ENCODE peak calls at places on chromosome 16, in four cellular contexts. H is cardiac muscle cell, E is GM20000, P is K562. S is an unnamed sample.

GRCh38 chr16:539901-540530 is 12.5 kb downstream of the CAPN15 start:
- DNase-seq in H (no peak), E (no peak), P (no peak), S (no peak)

GRCh38 chr16:21104124-21104860 is 46.4 kb downstream of the DNAH3 start:
- DNase-seq in H (no peak), E (no peak), P (no peak), S (peak)

GRCh38 chr16:74304164-74304834 is 7.7 kb downstream of the PSMD7 start:
- DNase-seq in H (no peak), E (peak), P (no peak), S (no peak)

GRCh38 chr16:85483424-85483823 is 129.7 kb upstream of the GSE1 start:
- DNase-seq in H (no peak), E (no peak), P (no peak), S (no peak)

GRCh38 chr16:82955836-82956348 is 329.1 kb downstream of the CDH13 start:
- DNase-seq in H (no peak), E (no peak), P (no peak), S (no peak)

GRCh38 chr16:58628845-58629680 is 563 bp downstream of the CNOT1 start:
- DNase-seq in H (peak), E (no peak), P (peak), S (peak)

GRCh38 chr16:997440-998051 is 16.0 kb downstream of the SOX8 start:
- DNase-seq in H (peak), E (no peak), P (no peak), S (peak)

GRCh38 chr16:58511933-58512815 is 3.1 kb upstream of the SETD6 start:
- DNase-seq in H (peak), E (peak), P (peak), S (peak)

GRCh38 chr16:75053791-75054555 is 55.1 kb downstream of the ZNRF1 start:
- DNase-seq in H (no peak), E (no peak), P (no peak), S (no peak)

GRCh38 chr16:21121150-21121549 is 29.5 kb downstream of the DNAH3 start:
- DNase-seq in H (no peak), E (no peak), P (no peak), S (no peak)

GRCh38 chr16:28316056-28316455 is 23.7 kb downstream of the SBK1 start:
- DNase-seq in H (no peak), E (no peak), P (no peak), S (no peak)

GRCh38 chr16:53257001-53257400 is 177.3 kb upstream of the RBL2 start:
- DNase-seq in H (no peak), E (no peak), P (no peak), S (no peak)

GRCh38 chr16:86865866-86866675 is 287.7 kb downstream of the FOXL1 start:
- DNase-seq in H (peak), E (no peak), P (no peak), S (no peak)

GRCh38 chr16:80369559-80369958 is 171.2 kb upstream of the DYNLRB2 start:
- DNase-seq in H (peak), E (no peak), P (no peak), S (peak)

GRCh38 chr16:85733839-85734170 is 17.1 kb downstream of the C16orf74 start:
- DNase-seq in H (peak), E (no peak), P (peak), S (peak)

GRCh38 chr16:20851601-20852000 is 45.3 kb downstream of the REXO5 start:
- DNase-seq in H (peak), E (no peak), P (no peak), S (no peak)

GRCh38 chr16:75658175-75658574 is 10.6 kb downstream of the TERF2IP start:
- DNase-seq in H (no peak), E (no peak), P (no peak), S (no peak)

GRCh38 chr16:65406076-65406475 is 284.2 kb upstream of the CDH11 start:
- DNase-seq in H (no peak), E (no peak), P (no peak), S (no peak)

GRCh38 chr16:88790312-88791150 is 5.5 kb upstream of the PIEZO1 start:
- DNase-seq in H (no peak), E (peak), P (peak), S (no peak)

GRCh38 chr16:30470170-30470512 is 2.4 kb upstream of the ITGAL start:
- DNase-seq in H (no peak), E (no peak), P (no peak), S (no peak)

GRCh38 chr16:84806256-84806889 is 13.4 kb upstream of the CRISPLD2 start:
- DNase-seq in H (no peak), E (peak), P (peak), S (no peak)

GRCh38 chr16:57536306-57537193 is at the start of gene CCDC102A:
- DNase-seq in H (peak), E (peak), P (peak), S (no peak)

GRCh38 chr16:50067290-50067853 is 1.6 kb downstream of the HEATR3 start:
- DNase-seq in H (peak), E (peak), P (no peak), S (peak)

GRCh38 chr16:75938818-75939217 is 212.5 kb upstream of the CPHXL start:
- DNase-seq in H (no peak), E (no peak), P (no peak), S (no peak)

GRCh38 chr16:54454616-54455015 is 168.0 kb upstream of the IRX3 start:
- DNase-seq in H (no peak), E (no peak), P (no peak), S (no peak)

DNA sequence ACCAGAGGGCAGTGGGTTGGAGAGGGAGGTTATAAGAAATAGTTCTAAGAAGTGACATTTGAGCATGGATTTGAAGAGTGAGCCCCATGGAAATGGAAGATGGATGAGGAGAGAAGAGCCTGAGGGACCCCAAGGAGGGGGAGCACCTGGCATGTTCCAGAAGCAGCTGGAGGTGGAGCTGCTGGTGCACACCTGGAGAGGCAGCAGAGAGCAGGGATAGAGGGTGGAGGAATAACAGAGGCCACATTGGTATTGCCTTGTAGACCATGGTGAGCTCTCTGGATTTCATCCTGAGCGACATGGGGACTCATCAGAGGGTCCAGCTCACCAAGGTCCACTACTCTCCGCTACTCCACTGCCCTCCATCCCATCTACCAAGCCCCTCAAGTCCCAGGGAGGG is 22.3 kb upstream of the KDM8 start:
- DNase-seq in H (no peak), E (no peak), P (no peak), S (no peak)
- TF ChIP-seq CTCF in H (no peak), E (no peak), P (peak), S (no peak)

DNA sequence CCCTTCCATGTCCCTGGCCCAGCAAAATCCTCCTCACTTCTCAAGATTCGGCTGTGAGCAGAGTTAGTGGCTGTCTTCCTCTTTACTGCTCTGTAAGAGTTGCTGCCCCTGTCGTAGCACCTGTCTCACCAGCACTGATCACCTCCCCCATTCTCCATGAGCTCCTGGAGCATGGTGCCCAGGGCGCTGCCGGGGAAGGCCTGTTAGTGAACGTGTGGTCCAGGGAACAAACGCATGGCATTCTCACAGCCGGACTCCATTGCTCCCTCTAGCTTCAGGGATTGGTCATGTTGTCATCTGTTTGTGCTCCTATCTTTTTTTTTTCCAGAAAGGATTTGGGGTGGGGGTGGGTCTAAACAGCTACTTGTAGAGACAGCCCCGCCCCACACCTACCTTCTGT is 141.2 kb downstream of the CMIP start:
- DNase-seq in H (peak), E (no peak), P (peak), S (peak)
- TF ChIP-seq CTCF in H (peak), E (no peak), P (peak), S (peak)

GRCh38 chr16:73067671-73068545 is 20.0 kb upstream of the ZFHX3 start:
- DNase-seq in H (no peak), E (no peak), P (no peak), S (no peak)
- TF ChIP-seq CTCF in H (no peak), E (no peak), P (no peak), S (no peak)

GRCh38 chr16:81843243-81843582 is 64.1 kb downstream of the PLCG2 start:
- DNase-seq in H (no peak), E (no peak), P (no peak), S (no peak)

GRCh38 chr16:81850197-81850944 is 71.3 kb downstream of the PLCG2 start:
- DNase-seq in H (no peak), E (no peak), P (no peak), S (no peak)

GRCh38 chr16:81848306-81848853 is 69.3 kb downstream of the PLCG2 start:
- DNase-seq in H (no peak), E (no peak), P (no peak), S (no peak)

GRCh38 chr16:81842564-81843242 is 63.6 kb downstream of the PLCG2 start:
- DNase-seq in H (no peak), E (peak), P (no peak), S (no peak)

DNA sequence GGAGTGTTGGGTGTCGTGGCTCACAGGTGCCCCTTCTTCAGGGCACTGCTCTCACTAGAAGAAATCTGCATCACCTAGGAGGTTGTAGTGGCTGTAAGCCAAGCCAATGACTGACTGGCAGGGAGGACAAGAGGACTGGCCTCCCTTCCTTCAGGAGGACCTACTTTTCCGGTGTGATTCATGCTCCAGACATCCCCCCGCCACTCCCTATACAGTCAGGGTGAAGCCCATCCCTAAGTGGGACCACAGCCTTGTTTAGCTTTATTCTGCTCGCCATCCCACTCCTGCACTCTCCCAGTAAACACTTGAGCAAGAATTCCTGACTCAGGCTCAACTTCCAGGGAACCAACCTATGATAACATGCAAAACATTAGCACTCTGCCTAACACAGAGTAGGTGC is 67.0 kb downstream of the PLCG2 start:
- DNase-seq in H (no peak), E (no peak), P (no peak), S (no peak)
- TF ChIP-seq CTCF in H (no peak), E (no peak), P (no peak), S (no peak)

DNA sequence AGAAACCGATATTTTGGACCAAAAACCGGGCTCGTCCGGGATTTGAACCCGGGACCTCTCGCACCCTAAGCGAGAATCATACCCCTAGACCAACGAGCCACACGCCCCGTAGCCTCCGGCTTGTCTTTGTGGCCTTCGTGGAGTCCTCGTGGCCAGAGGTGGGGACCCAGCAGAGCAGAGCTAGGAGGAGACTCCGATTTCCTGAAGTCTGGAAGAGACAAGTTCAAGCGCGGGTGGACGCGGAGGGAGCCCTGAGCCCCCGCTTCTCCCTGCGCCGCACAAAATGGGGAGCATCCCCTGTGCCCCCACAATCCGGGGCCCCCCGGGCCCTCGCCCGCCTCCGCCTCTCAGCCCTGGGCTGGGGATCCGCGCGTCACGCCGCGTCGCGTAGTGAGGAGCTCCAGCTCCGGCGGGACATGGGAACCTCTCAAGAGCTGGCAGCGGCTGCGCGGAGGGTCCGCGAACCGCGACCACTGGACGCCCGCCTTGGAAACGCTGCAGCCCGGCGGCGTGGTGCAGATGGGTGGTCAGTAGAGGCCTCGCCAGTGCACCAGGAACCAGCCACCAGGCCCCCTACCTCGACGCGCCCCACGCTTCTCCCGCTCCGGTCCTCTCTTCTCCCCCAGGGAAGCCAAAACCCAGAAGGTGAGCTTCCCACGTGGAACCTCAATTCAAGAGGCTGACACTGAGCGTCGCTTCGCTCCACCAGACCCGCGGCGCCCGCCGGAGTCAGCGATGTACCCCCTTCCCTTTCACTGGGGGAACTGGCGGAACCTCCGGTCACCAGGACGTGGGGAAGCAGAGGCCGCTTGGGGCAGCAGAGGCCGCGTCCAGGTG is 5.2 kb upstream of the OR1F1 start:
- DNase-seq in H (peak), E (peak), P (peak), S (peak)
- TF ChIP-seq CTCF in H (peak), E (peak), P (peak), S (no peak)

GRCh38 chr16:81446318-81447275 is 2.0 kb downstream of the CMIP start:
- DNase-seq in H (no peak), E (peak), P (no peak), S (no peak)

GRCh38 chr16:81443688-81444447 is 740 bp upstream of the CMIP start:
- DNase-seq in H (no peak), E (no peak), P (no peak), S (no peak)

GRCh38 chr16:81444448-81445121 is at the start of gene CMIP:
- DNase-seq in H (peak), E (peak), P (peak), S (peak)

GRCh38 chr16:81445926-81446317 is 1.3 kb downstream of the CMIP start:
- DNase-seq in H (peak), E (no peak), P (no peak), S (no peak)

DNA sequence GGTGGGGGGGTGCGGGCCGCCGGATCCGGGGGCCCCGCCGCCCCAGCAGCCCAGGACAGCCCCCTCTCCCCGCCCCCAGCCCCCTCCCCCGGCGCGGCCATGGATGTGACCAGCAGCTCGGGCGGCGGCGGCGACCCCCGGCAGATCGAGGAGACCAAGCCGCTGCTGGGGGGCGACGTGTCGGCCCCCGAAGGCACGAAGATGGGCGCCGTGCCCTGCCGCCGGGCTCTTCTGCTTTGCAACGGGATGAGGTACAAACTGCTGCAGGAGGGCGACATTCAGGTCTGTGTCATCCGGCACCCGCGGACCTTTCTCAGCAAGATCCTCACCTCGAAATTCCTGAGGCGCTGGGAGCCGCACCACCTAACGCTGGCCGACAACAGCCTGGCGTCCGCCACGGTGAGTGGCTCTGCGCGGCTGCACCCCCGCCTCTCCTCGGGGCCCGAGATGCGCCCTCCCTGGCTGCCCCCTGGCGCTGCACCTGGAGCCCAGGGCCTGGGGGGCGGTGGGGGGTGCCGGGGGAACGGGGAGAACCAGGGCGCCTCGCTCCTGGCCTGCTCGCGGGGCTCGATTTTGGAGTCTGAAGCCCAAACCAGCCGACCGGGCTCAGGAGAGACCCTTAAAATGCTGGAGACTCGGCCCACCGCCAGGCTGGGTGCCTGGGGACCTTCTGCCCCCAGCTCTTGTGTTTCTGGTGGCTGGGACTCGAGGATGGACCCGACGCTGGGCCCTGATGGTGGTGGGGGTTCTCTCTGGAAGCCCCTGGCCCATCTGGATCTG is 725 bp downstream of the CMIP start:
- DNase-seq in H (peak), E (peak), P (peak), S (peak)
- TF ChIP-seq CTCF in H (peak), E (peak), P (peak), S (no peak)

GRCh38 chr16:19410435-19411153 is 7.1 kb upstream of the TMC5 start:
- DNase-seq in H (peak), E (peak), P (no peak), S (peak)
- TF ChIP-seq CTCF in H (peak), E (peak), P (no peak), S (no peak)